ENCODE peak calls at places on chromosomes 16 and 17, in five cellular contexts. D is left lung, N is MM.1S, O is bronchial epithelial cell, X is lower leg skin. Z is an unnamed sample.

GRCh38 chr17:28828294-28829040 is 14.1 kb downstream of the FAM222B start:
- DNase-seq in D (no peak), N (no peak), O (no peak), X (no peak), Z (no peak)

GRCh38 chr17:70808596-70808995 is 639.3 kb downstream of the KCNJ2 start:
- DNase-seq in D (no peak), N (no peak), O (peak), X (no peak), Z (no peak)

GRCh38 chr16:19926449-19927390 is 42.1 kb upstream of the GPRC5B start:
- DNase-seq in D (no peak), N (no peak), O (peak), X (no peak), Z (no peak)

GRCh38 chr16:28304214-28304613 is 11.9 kb downstream of the SBK1 start:
- DNase-seq in D (no peak), N (peak), O (no peak), X (no peak), Z (no peak)

GRCh38 chr17:29592850-29593545 is at the start of gene ANKRD13B:
- DNase-seq in D (no peak), N (no peak), O (no peak), X (peak), Z (no peak)

GRCh38 chr17:50051082-50051576 is 4.8 kb upstream of the ITGA3 start:
- DNase-seq in D (peak), N (peak), O (peak), X (no peak), Z (peak)

GRCh38 chr16:17224859-17225258 is 245.9 kb downstream of the XYLT1 start:
- DNase-seq in D (no peak), N (no peak), O (no peak), X (peak), Z (no peak)

GRCh38 chr16:66606000-66606751 is 1.7 kb downstream of the CMTM3 start:
- DNase-seq in D (no peak), N (no peak), O (no peak), X (no peak), Z (peak)

GRCh38 chr17:40035162-40035559 is 19.0 kb downstream of the MED24 start:
- DNase-seq in D (no peak), N (no peak), O (no peak), X (no peak), Z (no peak)

GRCh38 chr16:55000595-55000994 is 69.9 kb downstream of the IRX5 start:
- DNase-seq in D (no peak), N (no peak), O (peak), X (no peak), Z (no peak)

GRCh38 chr17:79085921-79086551 is 11.4 kb downstream of the ENGASE start:
- DNase-seq in D (peak), N (no peak), O (no peak), X (no peak), Z (no peak)

GRCh38 chr17:6853764-6854442 is 22.4 kb upstream of the TEKT1 start:
- DNase-seq in D (no peak), N (peak), O (peak), X (no peak), Z (no peak)

GRCh38 chr16:20073203-20074088 is at the start of gene GPR139:
- DNase-seq in D (no peak), N (no peak), O (no peak), X (no peak), Z (no peak)

DNA sequence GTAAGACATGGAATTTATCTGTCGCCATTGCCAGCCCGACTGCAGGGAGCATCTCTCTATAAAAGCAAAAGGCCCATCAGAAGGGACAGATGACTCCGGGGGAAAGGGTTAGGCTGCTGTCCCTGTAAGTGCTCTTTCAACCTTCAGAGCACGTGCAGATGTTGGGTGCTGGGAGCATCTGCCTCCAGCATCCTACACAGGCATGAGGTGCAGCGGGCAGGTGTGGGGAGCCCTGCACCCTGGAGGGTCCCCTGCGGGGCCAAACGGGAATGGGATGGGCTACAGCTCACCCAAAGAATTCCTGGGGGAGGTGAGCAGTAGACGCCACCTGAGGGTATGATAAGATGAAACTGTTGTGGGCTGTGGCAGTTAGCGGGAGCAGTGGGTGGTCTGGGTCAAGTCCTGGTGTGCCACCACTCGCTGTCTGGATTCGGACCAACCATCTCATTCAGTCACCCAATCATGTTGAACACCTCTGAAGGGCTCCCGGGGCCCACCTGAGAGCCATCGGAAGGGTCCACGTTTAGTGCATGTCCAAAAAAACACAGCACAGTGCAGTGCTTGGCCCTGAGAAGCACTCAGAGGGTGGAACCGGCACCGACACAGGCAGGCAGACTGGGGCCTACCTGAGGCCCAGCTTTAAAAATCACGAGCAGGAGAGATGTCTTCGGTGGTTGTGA is 3.8 kb downstream of the SMCR8 start:
- DNase-seq in D (no peak), N (no peak), O (no peak), X (no peak), Z (no peak)
- TF ChIP-seq CTCF in D (no peak), N (no peak), O (no peak), X (no peak), Z (no peak)

GRCh38 chr17:73650147-73650546 is 5.9 kb upstream of the SDK2 start:
- DNase-seq in D (no peak), N (no peak), O (no peak), X (no peak), Z (no peak)
- TF ChIP-seq CTCF in D (no peak), N (no peak), O (peak), X (no peak), Z (no peak)

GRCh38 chr17:35256629-35257028 is 13.8 kb downstream of the SLFN5 start:
- DNase-seq in D (no peak), N (no peak), O (no peak), X (no peak), Z (no peak)
- TF ChIP-seq CTCF in D (no peak), N (no peak), O (no peak), X (no peak), Z (no peak)

DNA sequence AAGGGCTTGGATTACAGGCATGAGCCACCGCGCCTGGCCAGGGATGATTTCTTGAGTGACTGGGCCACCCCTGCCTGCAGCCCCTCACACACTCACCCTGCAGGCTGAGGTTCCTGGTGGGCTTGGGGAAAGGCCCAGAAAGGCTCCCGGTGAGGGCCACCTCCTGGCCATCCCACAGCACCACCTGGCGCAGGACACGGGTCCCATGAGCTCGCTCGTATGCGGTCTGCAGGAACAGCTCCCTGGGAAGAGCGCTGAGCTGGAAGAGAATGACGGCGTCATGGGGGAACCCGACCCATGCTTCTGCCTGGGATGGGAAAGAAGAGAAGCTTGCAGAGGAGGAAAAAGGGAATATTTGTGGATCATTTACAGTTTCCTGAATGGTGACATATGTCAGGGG is 59.3 kb downstream of the RMI2 start:
- DNase-seq in D (no peak), N (no peak), O (no peak), X (no peak), Z (no peak)
- TF ChIP-seq CTCF in D (no peak), N (no peak), O (no peak), X (no peak), Z (no peak)

DNA sequence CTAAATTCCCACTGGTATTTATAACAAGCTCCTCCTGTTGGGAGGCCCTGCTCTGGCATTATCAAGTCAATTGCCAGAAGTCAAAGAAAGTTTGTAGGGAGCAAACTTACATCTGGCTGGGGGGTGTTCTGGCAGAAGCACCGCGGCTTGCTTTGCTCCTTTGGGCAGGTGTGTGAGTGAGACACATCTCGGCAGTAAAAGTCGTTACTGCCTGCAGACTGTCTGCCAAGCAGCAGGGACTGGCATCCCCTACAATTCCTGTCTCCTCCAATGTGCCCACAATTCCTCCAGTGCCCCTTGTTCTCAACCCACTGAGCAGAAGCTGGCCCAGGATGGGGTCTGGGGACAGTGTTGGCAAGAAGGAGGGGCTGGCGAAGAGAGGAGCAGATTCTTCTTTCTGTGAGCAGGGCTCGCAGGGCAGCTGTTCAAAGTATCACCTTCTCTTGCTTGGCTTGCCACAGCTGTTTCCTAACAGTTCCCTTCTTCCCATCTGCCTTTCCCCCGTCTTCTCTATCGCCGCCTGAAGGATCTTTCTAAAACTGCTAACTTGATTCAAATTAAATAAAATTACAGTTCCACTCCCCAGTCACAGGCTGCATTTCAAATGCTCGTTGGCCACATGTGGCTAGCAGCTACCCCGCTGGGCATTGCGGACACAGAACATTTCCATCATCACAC is 30.2 kb downstream of the SPACA3 start:
- DNase-seq in D (no peak), N (no peak), O (no peak), X (no peak), Z (no peak)
- TF ChIP-seq CTCF in D (no peak), N (no peak), O (peak), X (no peak), Z (no peak)

DNA sequence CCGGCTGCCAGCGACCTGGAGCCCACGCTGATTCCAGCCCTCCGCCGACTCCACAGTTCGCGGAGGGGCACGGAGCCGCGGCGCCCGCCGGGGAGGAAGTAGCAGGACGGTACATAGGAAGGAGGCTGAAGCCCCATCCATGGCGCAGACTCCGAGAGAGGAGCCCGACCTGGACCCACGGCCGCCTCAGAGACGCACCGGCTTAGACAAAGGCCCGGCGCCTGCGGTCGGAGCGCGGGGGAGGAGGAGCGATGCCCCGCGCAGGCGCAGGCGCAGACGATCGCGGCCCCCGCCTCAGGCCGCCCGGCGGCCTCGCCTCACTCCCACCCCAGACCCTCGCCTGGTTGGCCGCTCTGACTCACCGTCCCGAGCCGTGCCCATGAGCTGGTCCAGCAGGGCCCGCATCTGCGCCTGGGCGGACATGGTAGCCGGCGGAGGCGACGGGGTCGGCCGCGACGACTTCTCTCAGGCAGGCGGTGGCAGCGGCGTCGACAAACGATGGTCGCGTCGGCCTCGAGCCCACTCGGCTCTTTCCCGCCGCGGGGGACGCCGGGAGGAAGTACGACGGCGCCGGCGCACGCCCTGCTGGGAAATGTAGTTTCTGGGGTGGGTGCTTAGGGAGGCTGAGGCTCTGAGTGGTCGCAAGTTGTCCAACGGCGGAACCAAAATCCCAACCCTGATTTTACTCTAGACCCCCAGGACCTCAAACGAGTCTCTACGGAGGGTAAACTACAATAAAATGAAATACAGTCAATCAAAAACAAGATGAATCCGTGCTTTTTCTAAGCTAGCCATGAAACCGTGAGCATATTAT is at the start of gene LUC7L:
- DNase-seq in D (peak), N (peak), O (peak), X (peak), Z (peak)
- TF ChIP-seq CTCF in D (no peak), N (no peak), O (no peak), X (no peak), Z (no peak)